ENCODE peak calls at places on chromosomes 13 and 19, in nine cellular contexts. One of them, this sample, is unnamed. For H3K4me1, the result is how much of the 10 kb centered on the place peaks cover.

GRCh38 chr13:51523082-51523518 is 61.2 kb upstream of the WDFY2 start:
- DNase-seq in gastrocnemius medialis: peak
- DNase-seq in psoas muscle: no peak
- DNase-seq in MM.1S: no peak
- DNase-seq in CD8-positive, alpha-beta T cell: peak
- DNase-seq in suprapubic skin: no peak
- DNase-seq in GM23338: no peak
- DNase-seq in HCT116: no peak
- DNase-seq in pancreas: no peak
- DNase-seq in this sample: no peak

GRCh38 chr19:46387713-46388130 is 25.6 kb downstream of the CCDC8 start:
- DNase-seq in CD8-positive, alpha-beta T cell: no peak
- DNase-seq in psoas muscle: no peak
- DNase-seq in suprapubic skin: no peak
- DNase-seq in HCT116: no peak
- DNase-seq in GM23338: no peak
- DNase-seq in pancreas: no peak
- DNase-seq in MM.1S: no peak
- DNase-seq in gastrocnemius medialis: no peak
- DNase-seq in this sample: no peak

GRCh38 chr13:32334676-32335075 is 19.4 kb downstream of the BRCA2 start:
- DNase-seq in GM23338: no peak
- DNase-seq in gastrocnemius medialis: no peak
- DNase-seq in HCT116: no peak
- DNase-seq in suprapubic skin: no peak
- DNase-seq in pancreas: no peak
- DNase-seq in CD8-positive, alpha-beta T cell: no peak
- DNase-seq in MM.1S: no peak
- DNase-seq in psoas muscle: no peak
- DNase-seq in this sample: peak

GRCh38 chr13:98293103-98293502 is 116.0 kb upstream of the RNF113B start:
- DNase-seq in psoas muscle: no peak
- DNase-seq in gastrocnemius medialis: no peak
- DNase-seq in pancreas: peak
- DNase-seq in MM.1S: no peak
- DNase-seq in suprapubic skin: no peak
- DNase-seq in GM23338: no peak
- DNase-seq in CD8-positive, alpha-beta T cell: no peak
- DNase-seq in HCT116: no peak
- DNase-seq in this sample: no peak

GRCh38 chr13:48457578-48458242 is 44.8 kb upstream of the LPAR6 start:
- DNase-seq in MM.1S: no peak
- DNase-seq in suprapubic skin: no peak
- DNase-seq in HCT116: no peak
- DNase-seq in GM23338: peak
- DNase-seq in gastrocnemius medialis: no peak
- DNase-seq in CD8-positive, alpha-beta T cell: no peak
- DNase-seq in psoas muscle: no peak
- DNase-seq in pancreas: peak
- DNase-seq in this sample: no peak

GRCh38 chr19:11942008-11942842 is 17.3 kb downstream of the ZNF700 start:
- DNase-seq in CD8-positive, alpha-beta T cell: no peak
- DNase-seq in gastrocnemius medialis: no peak
- DNase-seq in MM.1S: no peak
- DNase-seq in psoas muscle: no peak
- DNase-seq in GM23338: no peak
- DNase-seq in suprapubic skin: no peak
- DNase-seq in HCT116: no peak
- DNase-seq in pancreas: no peak
- DNase-seq in this sample: no peak

GRCh38 chr13:96011291-96011875 is 41.8 kb downstream of the UGGT2 start:
- DNase-seq in gastrocnemius medialis: no peak
- DNase-seq in psoas muscle: no peak
- DNase-seq in MM.1S: no peak
- DNase-seq in suprapubic skin: no peak
- DNase-seq in HCT116: no peak
- DNase-seq in GM23338: no peak
- DNase-seq in pancreas: no peak
- DNase-seq in CD8-positive, alpha-beta T cell: no peak
- DNase-seq in this sample: peak

GRCh38 chr19:51368366-51369282 is at the start of gene CLDND2:
- DNase-seq in MM.1S: no peak
- DNase-seq in pancreas: peak
- DNase-seq in CD8-positive, alpha-beta T cell: peak
- DNase-seq in gastrocnemius medialis: no peak
- DNase-seq in HCT116: no peak
- DNase-seq in GM23338: no peak
- DNase-seq in psoas muscle: no peak
- DNase-seq in suprapubic skin: no peak
- DNase-seq in this sample: no peak

GRCh38 chr13:20489185-20489820 is 36.4 kb downstream of the CRYL1 start:
- DNase-seq in HCT116: peak
- DNase-seq in pancreas: no peak
- DNase-seq in MM.1S: peak
- DNase-seq in suprapubic skin: no peak
- DNase-seq in GM23338: no peak
- DNase-seq in psoas muscle: no peak
- DNase-seq in gastrocnemius medialis: peak
- DNase-seq in CD8-positive, alpha-beta T cell: no peak
- DNase-seq in this sample: no peak

GRCh38 chr19:12670159-12670928 is 3.7 kb downstream of the WDR83 start:
- DNase-seq in GM23338: no peak
- DNase-seq in pancreas: no peak
- DNase-seq in gastrocnemius medialis: no peak
- DNase-seq in MM.1S: no peak
- DNase-seq in CD8-positive, alpha-beta T cell: no peak
- DNase-seq in suprapubic skin: no peak
- DNase-seq in psoas muscle: no peak
- DNase-seq in HCT116: no peak
- DNase-seq in this sample: no peak

GRCh38 chr13:90594694-90595093 is 752.8 kb upstream of the MIR17HG start:
- DNase-seq in psoas muscle: no peak
- DNase-seq in GM23338: no peak
- DNase-seq in MM.1S: no peak
- DNase-seq in pancreas: no peak
- DNase-seq in HCT116: no peak
- DNase-seq in suprapubic skin: no peak
- DNase-seq in gastrocnemius medialis: no peak
- DNase-seq in CD8-positive, alpha-beta T cell: no peak
- DNase-seq in this sample: peak

GRCh38 chr19:11420894-11421606 is 1.9 kb upstream of the RGL3 start:
- DNase-seq in pancreas: peak
- DNase-seq in MM.1S: no peak
- DNase-seq in gastrocnemius medialis: no peak
- DNase-seq in suprapubic skin: no peak
- DNase-seq in psoas muscle: peak
- DNase-seq in GM23338: peak
- DNase-seq in HCT116: no peak
- DNase-seq in CD8-positive, alpha-beta T cell: no peak
- DNase-seq in this sample: no peak

GRCh38 chr19:7738023-7738422 is 6.1 kb upstream of the CLEC4G start:
- DNase-seq in pancreas: no peak
- DNase-seq in CD8-positive, alpha-beta T cell: no peak
- DNase-seq in suprapubic skin: no peak
- DNase-seq in MM.1S: no peak
- DNase-seq in HCT116: no peak
- DNase-seq in GM23338: no peak
- DNase-seq in psoas muscle: no peak
- DNase-seq in gastrocnemius medialis: no peak
- DNase-seq in this sample: no peak

DNA sequence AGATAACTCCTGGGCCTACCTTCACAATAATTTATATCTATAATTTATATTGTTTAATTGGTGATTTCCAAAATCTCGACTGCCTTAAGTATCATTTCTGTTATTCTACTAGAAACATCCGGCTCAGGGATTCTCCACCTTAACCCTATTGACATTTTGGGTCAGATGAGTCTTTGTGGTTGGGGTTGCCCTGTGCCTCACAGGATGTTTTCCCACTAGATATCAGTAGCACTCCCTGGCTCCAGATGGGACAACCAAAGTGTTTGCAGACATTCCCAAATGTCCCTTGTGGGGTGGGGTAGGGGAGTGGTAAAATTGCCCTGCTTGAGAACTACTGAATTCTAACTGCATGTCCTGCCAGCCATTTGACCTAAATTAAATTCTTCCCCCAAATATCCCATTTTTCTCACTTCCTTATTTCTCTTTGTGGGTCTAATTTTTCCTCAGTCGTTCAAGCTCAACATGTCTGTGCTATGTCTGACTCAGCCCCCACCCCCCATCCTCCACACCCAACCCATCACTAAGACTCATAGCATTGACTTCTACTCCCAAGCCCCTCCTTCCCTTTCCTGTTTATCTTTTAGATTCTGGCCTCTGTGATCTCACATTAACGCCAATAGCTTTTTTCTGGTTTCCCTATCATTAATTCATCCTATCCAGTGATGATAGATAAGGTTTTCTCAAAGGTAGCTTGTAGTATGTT is 545.1 kb downstream of the EFNB2 start:
- DNase-seq in psoas muscle: no peak
- DNase-seq in gastrocnemius medialis: no peak
- DNase-seq in pancreas: no peak
- DNase-seq in CD8-positive, alpha-beta T cell: no peak
- DNase-seq in suprapubic skin: no peak
- DNase-seq in GM23338: no peak
- DNase-seq in HCT116: no peak
- DNase-seq in MM.1S: no peak
- DNase-seq in this sample: no peak
- TF ChIP-seq CTCF in psoas muscle: no peak
- TF ChIP-seq CTCF in gastrocnemius medialis: no peak
- TF ChIP-seq CTCF in pancreas: no peak
- TF ChIP-seq CTCF in CD8-positive, alpha-beta T cell: no peak
- TF ChIP-seq CTCF in suprapubic skin: no peak
- TF ChIP-seq CTCF in GM23338: no peak
- TF ChIP-seq CTCF in HCT116: no peak
- TF ChIP-seq CTCF in MM.1S: no peak
- TF ChIP-seq CTCF in this sample: no peak

DNA sequence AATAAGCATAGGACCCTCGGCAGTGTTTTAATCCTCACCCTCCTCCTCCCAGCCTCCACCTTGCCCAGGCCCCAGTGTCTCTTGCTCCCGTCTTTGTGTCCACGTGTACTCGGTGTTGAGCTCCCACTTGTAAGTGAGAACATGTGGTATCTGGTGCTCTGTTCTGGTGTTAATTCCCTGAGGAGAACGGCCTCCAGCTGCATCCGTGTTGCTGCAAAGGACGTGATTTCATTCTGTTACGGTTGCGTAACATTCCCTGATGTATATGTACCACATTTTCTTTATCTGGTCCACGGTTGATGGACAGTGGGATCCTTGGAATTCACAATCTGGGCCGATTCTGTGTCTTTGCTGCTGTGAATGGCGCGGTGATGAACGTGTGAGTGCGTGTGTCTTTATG is 44.7 kb upstream of the TFDP1 start:
- DNase-seq in GM23338: no peak
- DNase-seq in HCT116: no peak
- DNase-seq in psoas muscle: no peak
- DNase-seq in pancreas: no peak
- DNase-seq in CD8-positive, alpha-beta T cell: no peak
- DNase-seq in suprapubic skin: no peak
- DNase-seq in gastrocnemius medialis: no peak
- DNase-seq in MM.1S: no peak
- DNase-seq in this sample: peak
- H3K4me1 ChIP-seq in GM23338: under half
- H3K4me1 ChIP-seq in HCT116: under half
- H3K4me1 ChIP-seq in psoas muscle: under half
- H3K4me1 ChIP-seq in pancreas: under half
- H3K4me1 ChIP-seq in CD8-positive, alpha-beta T cell: under half
- H3K4me1 ChIP-seq in suprapubic skin: under half
- H3K4me1 ChIP-seq in gastrocnemius medialis: under half
- H3K4me1 ChIP-seq in MM.1S: under half
- H3K4me1 ChIP-seq in this sample: under half

GRCh38 chr19:3250675-3251074 is 26.2 kb downstream of the CELF5 start:
- DNase-seq in CD8-positive, alpha-beta T cell: peak
- DNase-seq in pancreas: no peak
- DNase-seq in psoas muscle: no peak
- DNase-seq in HCT116: peak
- DNase-seq in MM.1S: no peak
- DNase-seq in suprapubic skin: no peak
- DNase-seq in GM23338: peak
- DNase-seq in gastrocnemius medialis: no peak
- DNase-seq in this sample: no peak
- TF ChIP-seq CTCF in CD8-positive, alpha-beta T cell: peak
- TF ChIP-seq CTCF in pancreas: peak
- TF ChIP-seq CTCF in psoas muscle: peak
- TF ChIP-seq CTCF in HCT116: peak
- TF ChIP-seq CTCF in MM.1S: peak
- TF ChIP-seq CTCF in suprapubic skin: peak
- TF ChIP-seq CTCF in GM23338: peak
- TF ChIP-seq CTCF in gastrocnemius medialis: no peak
- TF ChIP-seq CTCF in this sample: peak

GRCh38 chr13:74778087-74778486 is 643.9 kb upstream of the KLF12 start:
- DNase-seq in CD8-positive, alpha-beta T cell: no peak
- DNase-seq in pancreas: no peak
- DNase-seq in GM23338: no peak
- DNase-seq in HCT116: no peak
- DNase-seq in gastrocnemius medialis: no peak
- DNase-seq in MM.1S: no peak
- DNase-seq in psoas muscle: no peak
- DNase-seq in suprapubic skin: no peak
- DNase-seq in this sample: no peak

GRCh38 chr13:74773263-74773662 is 639.1 kb upstream of the KLF12 start:
- DNase-seq in GM23338: no peak
- DNase-seq in gastrocnemius medialis: no peak
- DNase-seq in MM.1S: no peak
- DNase-seq in pancreas: no peak
- DNase-seq in HCT116: no peak
- DNase-seq in psoas muscle: no peak
- DNase-seq in suprapubic skin: no peak
- DNase-seq in CD8-positive, alpha-beta T cell: no peak
- DNase-seq in this sample: no peak

GRCh38 chr13:74770361-74770760 is 636.2 kb upstream of the KLF12 start:
- DNase-seq in suprapubic skin: no peak
- DNase-seq in gastrocnemius medialis: no peak
- DNase-seq in HCT116: no peak
- DNase-seq in pancreas: no peak
- DNase-seq in CD8-positive, alpha-beta T cell: no peak
- DNase-seq in MM.1S: no peak
- DNase-seq in GM23338: no peak
- DNase-seq in psoas muscle: no peak
- DNase-seq in this sample: peak

GRCh38 chr13:74771964-74772363 is 637.8 kb upstream of the KLF12 start:
- DNase-seq in psoas muscle: no peak
- DNase-seq in suprapubic skin: no peak
- DNase-seq in GM23338: no peak
- DNase-seq in pancreas: no peak
- DNase-seq in gastrocnemius medialis: no peak
- DNase-seq in MM.1S: no peak
- DNase-seq in HCT116: no peak
- DNase-seq in CD8-positive, alpha-beta T cell: no peak
- DNase-seq in this sample: no peak

DNA sequence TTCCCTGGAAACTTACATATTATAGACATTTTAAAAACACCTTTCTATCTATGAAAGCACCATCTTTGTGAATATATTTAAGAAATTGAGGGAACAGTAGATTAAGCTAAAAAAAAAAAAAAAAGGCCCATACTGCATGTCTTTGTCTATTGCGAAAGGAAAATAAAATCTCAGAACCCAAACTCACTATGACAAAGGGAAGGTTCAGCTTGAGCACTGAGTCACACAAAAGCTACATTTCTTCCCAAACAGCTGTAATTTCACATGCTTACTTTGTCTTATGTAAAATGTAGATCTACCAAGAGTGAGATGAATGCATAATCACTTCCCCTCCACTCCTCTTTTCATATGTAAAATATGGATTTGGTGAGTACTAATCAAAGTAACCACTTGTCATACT is 640.0 kb upstream of the KLF12 start:
- DNase-seq in CD8-positive, alpha-beta T cell: no peak
- DNase-seq in GM23338: no peak
- DNase-seq in pancreas: no peak
- DNase-seq in suprapubic skin: no peak
- DNase-seq in psoas muscle: no peak
- DNase-seq in gastrocnemius medialis: no peak
- DNase-seq in HCT116: no peak
- DNase-seq in MM.1S: no peak
- DNase-seq in this sample: peak
- H3K4me1 ChIP-seq in CD8-positive, alpha-beta T cell: under half
- H3K4me1 ChIP-seq in GM23338: under half
- H3K4me1 ChIP-seq in pancreas: under half
- H3K4me1 ChIP-seq in suprapubic skin: under half
- H3K4me1 ChIP-seq in psoas muscle: under half
- H3K4me1 ChIP-seq in gastrocnemius medialis: under half
- H3K4me1 ChIP-seq in HCT116: under half
- H3K4me1 ChIP-seq in MM.1S: under half
- H3K4me1 ChIP-seq in this sample: under half